ENCODE peak calls at places on chromosome 7, in four cellular contexts. One of them, this sample, is unnamed.

GRCh38 chr7:45211066-45211465 is 53.5 kb downstream of the RAMP3 start:
- DNase-seq in kidney: no peak
- DNase-seq in NCI-H1105: no peak
- DNase-seq in fibroblast of the aortic adventitia: no peak
- DNase-seq in this sample: no peak

GRCh38 chr7:70647801-70648491 is 484.0 kb upstream of the GALNT17 start:
- DNase-seq in fibroblast of the aortic adventitia: no peak
- DNase-seq in kidney: no peak
- DNase-seq in NCI-H1105: no peak
- DNase-seq in this sample: no peak

GRCh38 chr7:9719721-9720120 is 1254.0 kb upstream of the PHF14 start:
- DNase-seq in kidney: no peak
- DNase-seq in fibroblast of the aortic adventitia: no peak
- DNase-seq in NCI-H1105: no peak
- DNase-seq in this sample: no peak

GRCh38 chr7:91632234-91632947 is 248.1 kb downstream of the MTERF1 start:
- DNase-seq in NCI-H1105: no peak
- DNase-seq in kidney: no peak
- DNase-seq in fibroblast of the aortic adventitia: no peak
- DNase-seq in this sample: no peak

GRCh38 chr7:589781-590575 is 70.3 kb upstream of the PDGFA start:
- DNase-seq in fibroblast of the aortic adventitia: no peak
- DNase-seq in kidney: peak; percentile 78
- DNase-seq in NCI-H1105: no peak
- DNase-seq in this sample: no peak

GRCh38 chr7:75989726-75990388 is 4.5 kb downstream of the TMEM120A start:
- DNase-seq in kidney: peak; percentile 78
- DNase-seq in NCI-H1105: no peak
- DNase-seq in fibroblast of the aortic adventitia: peak; percentile 20
- DNase-seq in this sample: no peak

GRCh38 chr7:47435889-47436312 is 146.0 kb downstream of the TNS3 start:
- DNase-seq in kidney: no peak
- DNase-seq in fibroblast of the aortic adventitia: peak; percentile 91
- DNase-seq in NCI-H1105: no peak
- DNase-seq in this sample: no peak

GRCh38 chr7:100585511-100586265 is at the start of gene LRCH4:
- DNase-seq in fibroblast of the aortic adventitia: no peak
- DNase-seq in NCI-H1105: peak; percentile 45
- DNase-seq in kidney: no peak
- DNase-seq in this sample: peak; percentile 47

GRCh38 chr7:47231081-47231480 is 350.8 kb downstream of the TNS3 start:
- DNase-seq in kidney: no peak
- DNase-seq in fibroblast of the aortic adventitia: no peak
- DNase-seq in NCI-H1105: no peak
- DNase-seq in this sample: no peak

GRCh38 chr7:137606061-137606674 is 240.6 kb downstream of the DGKI start:
- DNase-seq in NCI-H1105: peak; percentile 28
- DNase-seq in kidney: no peak
- DNase-seq in fibroblast of the aortic adventitia: peak; percentile 86
- DNase-seq in this sample: peak; percentile 41

This sample was measured in NCI-H2171.